ENCODE peak calls at places on chromosomes 4 and X, in four cellular contexts. C, M, W and Y are unnamed samples.

GRCh38 chr4:8409271-8410065 is 31.1 kb downstream of the ACOX3 start:
- DNase-seq in M (peak; percentile 48), C (no peak), W (no peak), Y (peak; percentile 27)

GRCh38 chrX:112826020-112826419 is 14.6 kb downstream of the AMOT start:
- DNase-seq in C (no peak), W (no peak), M (peak; percentile 22), Y (peak; percentile 22)

GRCh38 chr4:92163348-92163747 is 140.4 kb upstream of the GRID2 start:
- DNase-seq in M (peak; percentile 22), C (no peak), W (no peak), Y (peak; percentile 27)

GRCh38 chr4:20318011-20318898 is 66.5 kb downstream of the SLIT2 start:
- DNase-seq in C (no peak), M (peak; percentile 31), W (no peak), Y (peak; percentile 66)

GRCh38 chr4:95124906-95125504 is 367.2 kb downstream of the BMPR1B start:
- DNase-seq in C (no peak), M (peak; percentile 82), W (peak; percentile 75), Y (peak; percentile 88)

GRCh38 chrX:5971300-5971699 is 257.4 kb downstream of the NLGN4X start:
- DNase-seq in W (no peak), C (no peak), M (no peak), Y (no peak)

GRCh38 chr4:145716200-145716599 is 36.3 kb downstream of the C4orf51 start:
- DNase-seq in C (no peak), W (no peak), M (peak; percentile 66), Y (peak; percentile 49)

GRCh38 chr4:53365121-53365485 is 758 bp downstream of the SCFD2 start:
- DNase-seq in W (peak; percentile 18), M (peak; percentile 59), C (no peak), Y (peak; percentile 36)

GRCh38 chr4:8503801-8504200 is 63.2 kb downstream of the TRMT44 start:
- DNase-seq in W (no peak), M (no peak), C (no peak), Y (no peak)

GRCh38 chr4:110486226-110486625 is 10.3 kb downstream of the ENPEP start:
- DNase-seq in M (no peak), W (no peak), C (no peak), Y (no peak)

DNA sequence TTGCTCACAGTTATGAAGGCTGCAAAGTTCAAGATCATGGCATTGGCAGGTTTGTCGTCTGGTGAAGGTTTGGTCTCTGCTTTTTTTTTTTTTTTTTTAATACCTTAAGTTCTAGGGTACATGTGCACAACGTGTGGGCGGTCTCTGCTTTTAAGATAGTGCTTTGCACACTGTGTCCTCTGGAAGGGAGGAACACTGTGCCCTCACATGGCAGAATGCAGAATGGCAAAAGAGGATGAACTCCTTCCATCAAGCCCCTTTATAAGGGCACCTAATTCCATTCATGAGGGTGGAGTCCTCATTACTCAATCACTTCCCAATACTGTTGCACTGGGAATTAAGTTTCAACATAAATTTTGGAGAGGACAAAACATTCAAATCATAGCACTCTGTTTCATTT is 101.4 kb downstream of the GLRA2 start:
- DNase-seq in M (peak; percentile 23), W (no peak), C (no peak), Y (no peak)
- H3K4me3 ChIP-seq in M (no peak overlapping the region), W (no peak overlapping the region), C (no peak overlapping the region), Y (no peak overlapping the region)

GRCh38 chr4:6941796-6942195 is 32.2 kb downstream of the TBC1D14 start:
- DNase-seq in W (no peak), C (no peak), M (no peak), Y (no peak)

GRCh38 chr4:6940744-6941137 is 31.1 kb downstream of the TBC1D14 start:
- DNase-seq in C (no peak), M (no peak), W (no peak), Y (no peak)

GRCh38 chr4:6943012-6943869 is 33.6 kb downstream of the TBC1D14 start:
- DNase-seq in M (no peak), W (no peak), C (no peak), Y (no peak)

GRCh38 chr4:6943870-6944195 is 34.2 kb downstream of the TBC1D14 start:
- DNase-seq in W (no peak), C (no peak), M (no peak), Y (no peak)

GRCh38 chr4:6942238-6942800 is 32.7 kb downstream of the TBC1D14 start:
- DNase-seq in M (peak; percentile 98), C (no peak), W (peak; percentile 87), Y (peak; percentile 97)
- H3K4me1 ChIP-seq in M (peaks cover 19% of the 10 kb centered on the region), C (no peaks in the 10 kb centered on the region), W (peaks cover 42% of the 10 kb centered on the region), Y (peaks cover 19% of the 10 kb centered on the region)

GRCh38 chr4:138577145-138577544 is 335.0 kb upstream of the SLC7A11 start:
- DNase-seq in C (no peak), W (no peak), M (no peak), Y (no peak)
- H3K9me3 ChIP-seq in C (no peaks in the 10 kb centered on the region), W (peaks cover 6% of the 10 kb centered on the region), M (peaks cover 3% of the 10 kb centered on the region), Y (peaks cover 23% of the 10 kb centered on the region)

GRCh38 chr4:113094327-113094726 is 44.9 kb downstream of the ANK2 start:
- DNase-seq in M (no peak), C (no peak), W (no peak), Y (no peak)

GRCh38 chr4:113094802-113095201 is 45.3 kb downstream of the ANK2 start:
- DNase-seq in M (peak; percentile 61), C (no peak), W (peak; percentile 39), Y (peak; percentile 59)

GRCh38 chr4:113086172-113086695 is 36.8 kb downstream of the ANK2 start:
- DNase-seq in W (no peak), M (no peak), C (no peak), Y (peak; percentile 70)

GRCh38 chr4:113088050-113088449 is 38.6 kb downstream of the ANK2 start:
- DNase-seq in W (no peak), M (no peak), C (no peak), Y (no peak)

DNA sequence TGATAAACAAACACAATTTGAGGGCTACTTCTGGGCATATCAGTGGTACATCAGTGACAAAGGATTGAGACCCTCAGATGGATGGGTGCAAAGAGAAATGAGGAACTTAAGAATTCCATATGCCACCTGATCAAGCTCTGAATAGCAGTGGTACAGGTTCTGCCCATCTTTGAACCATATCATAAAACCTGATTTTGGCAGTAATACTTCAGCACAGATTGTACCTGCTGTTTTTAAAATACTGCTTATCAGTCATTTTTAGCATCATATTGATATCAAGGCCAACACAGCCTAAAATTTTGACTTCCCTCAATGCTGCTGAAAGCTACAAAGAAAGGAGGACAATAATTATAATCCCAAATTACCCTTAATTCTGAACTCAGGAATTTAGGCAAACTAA is 41.5 kb downstream of the ANK2 start:
- DNase-seq in C (no peak), M (no peak), W (no peak), Y (no peak)
- H3K4me3 ChIP-seq in C (no peak overlapping the region), M (no peak overlapping the region), W (no peak overlapping the region), Y (no peak overlapping the region)

DNA sequence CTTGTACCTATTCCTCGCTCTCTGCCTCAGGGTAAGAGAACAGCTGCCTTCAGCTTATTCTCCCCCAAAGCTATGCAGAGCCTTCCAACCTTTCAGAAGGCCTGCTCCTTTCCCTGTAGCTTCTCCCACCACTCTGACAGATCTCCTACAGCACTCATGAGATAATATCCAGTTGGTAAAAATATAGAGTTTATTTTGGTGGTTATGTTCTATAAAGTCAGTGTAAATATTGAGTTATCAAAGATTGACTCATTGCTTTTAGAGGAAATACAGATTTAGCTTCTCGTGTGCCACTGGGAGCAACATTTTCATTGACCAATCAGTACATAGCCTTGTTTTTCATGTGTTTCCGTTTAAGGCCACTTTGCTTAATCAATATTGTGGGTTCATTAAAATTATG is 216.2 kb upstream of the TECRL start:
- DNase-seq in M (no peak), W (no peak), C (no peak), Y (no peak)
- H3K4me1 ChIP-seq in M (no peaks in the 10 kb centered on the region), W (no peaks in the 10 kb centered on the region), C (no peaks in the 10 kb centered on the region), Y (no peaks in the 10 kb centered on the region)

DNA sequence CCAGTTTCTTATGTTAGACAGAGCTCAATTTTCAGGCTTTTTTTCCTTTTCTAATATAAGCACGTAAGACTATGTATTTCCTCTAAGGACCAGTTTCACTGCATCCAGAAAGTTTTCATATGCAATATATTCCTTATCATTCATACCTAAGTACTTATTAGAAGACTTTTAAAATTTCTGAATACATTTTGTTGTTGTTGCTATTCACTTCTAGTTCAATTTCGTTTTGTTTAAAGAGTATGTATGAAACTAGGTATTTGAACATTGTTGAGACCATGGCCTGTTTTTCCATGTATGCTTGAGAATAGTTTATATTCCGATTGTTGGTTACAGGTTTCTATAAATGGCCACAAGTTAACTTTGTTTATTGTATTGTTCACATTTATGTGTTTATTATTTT is 18.0 kb upstream of the CT45A1 start:
- DNase-seq in M (no peak), C (no peak), W (no peak), Y (no peak)
- H3K9me3 ChIP-seq in M (no peaks in the 10 kb centered on the region), C (no peaks in the 10 kb centered on the region), W (no peaks in the 10 kb centered on the region), Y (no peaks in the 10 kb centered on the region)